ENCODE peak calls at places on chromosomes 7 and 10, in four cellular contexts. R, T, V and O are unnamed samples.

GRCh38 chr10:86215712-86216111 is 150.9 kb downstream of the GRID1 start:
- DNase-seq in R (no peak), T (no peak), V (no peak), O (no peak)

GRCh38 chr7:28984631-28985030 is 26.5 kb upstream of the TRIL start:
- DNase-seq in R (peak; percentile 90), T (peak; percentile 86), V (peak; percentile 93), O (peak; percentile 78)

GRCh38 chr10:101615760-101616116 is 27.6 kb downstream of the DPCD start:
- DNase-seq in R (no peak), T (no peak), V (no peak), O (no peak)

GRCh38 chr10:47286591-47287325 is 13.2 kb upstream of the GDF10 start:
- DNase-seq in R (no peak), T (no peak), V (no peak), O (no peak)

GRCh38 chr7:106111671-106112117 is 418 bp downstream of the SYPL1 start:
- DNase-seq in R (peak; percentile 62), T (peak; percentile 79), V (peak; percentile 74), O (peak; percentile 36)

GRCh38 chr10:11018426-11018818 is 750 bp downstream of the CELF2 start:
- DNase-seq in R (no peak), T (no peak), V (no peak), O (no peak)

GRCh38 chr10:48306870-48307531 is 524 bp downstream of the MAPK8 start:
- DNase-seq in R (peak; percentile 14), T (peak; percentile 43), V (peak; percentile 48), O (peak; percentile 27)

GRCh38 chr10:77386833-77387232 is 250.8 kb downstream of the KCNMA1 start:
- DNase-seq in R (peak; percentile 65), T (peak; percentile 74), V (peak; percentile 50), O (peak; percentile 57)

GRCh38 chr7:36344618-36345017 is 45.0 kb upstream of the ANLN start:
- DNase-seq in R (no peak), T (no peak), V (no peak), O (no peak)

GRCh38 chr10:12221323-12222298 is 25.6 kb downstream of the CDC123 start:
- DNase-seq in R (peak; percentile 37), T (no peak), V (no peak), O (no peak)

GRCh38 chr7:83791737-83792136 is 142.8 kb upstream of the SEMA3E start:
- DNase-seq in R (no peak), T (no peak), V (no peak), O (no peak)

GRCh38 chr7:128879461-128879938 is 16.8 kb downstream of the ATP6V1F start:
- DNase-seq in R (no peak), T (no peak), V (no peak), O (no peak)
- TF ChIP-seq CTCF in R (no peak), T (no peak), V (no peak), O (no peak)

GRCh38 chr7:27168265-27168947 is 3.1 kb upstream of the HOXA9 start:
- DNase-seq in R (peak; percentile 75), T (no peak), V (peak; percentile 73), O (peak; percentile 70)
- TF ChIP-seq CTCF in R (no peak), T (no peak), V (peak; percentile 27), O (peak; percentile 38)

GRCh38 chr7:43296306-43296705 is 183.9 kb downstream of the HECW1 start:
- DNase-seq in R (peak; percentile 5), T (no peak), V (no peak), O (no peak)
- TF ChIP-seq CTCF in R (no peak), T (no peak), V (no peak), O (peak; percentile 21)

GRCh38 chr10:93812664-93813338 is 55.1 kb downstream of the LGI1 start:
- DNase-seq in R (no peak), T (no peak), V (no peak), O (no peak)

GRCh38 chr10:93816123-93816747 is 58.5 kb downstream of the LGI1 start:
- DNase-seq in R (peak; percentile 60), T (peak; percentile 59), V (peak; percentile 80), O (peak; percentile 57)

GRCh38 chr10:93818086-93818485 is 60.4 kb downstream of the LGI1 start:
- DNase-seq in R (no peak), T (no peak), V (no peak), O (no peak)

GRCh38 chr10:93813507-93814465 is 56.0 kb downstream of the LGI1 start:
- DNase-seq in R (peak; percentile 46), T (peak; percentile 46), V (peak; percentile 34), O (peak; percentile 38)

GRCh38 chr10:93815304-93816091 is 57.8 kb downstream of the LGI1 start:
- DNase-seq in R (no peak), T (no peak), V (no peak), O (no peak)
- TF ChIP-seq CTCF in R (no peak), T (no peak), V (peak; percentile 25), O (no peak)

GRCh38 chr10:97445722-97446639 is at the start of the genes EXOSC1 and ZDHHC16:
- DNase-seq in R (peak; percentile 95), T (peak; percentile 96), V (peak; percentile 94), O (peak; percentile 95)
- TF ChIP-seq CTCF in R (no peak), T (no peak), V (no peak), O (peak; percentile 3)

GRCh38 chr7:117715784-117716445 is 157.3 kb downstream of the CTTNBP2 start:
- DNase-seq in R (peak; percentile 63), T (peak; percentile 81), V (peak; percentile 50), O (peak; percentile 13)
- TF ChIP-seq CTCF in R (peak; percentile 57), T (peak; percentile 80), V (peak; percentile 58), O (peak; percentile 63)